ENCODE peak calls at places on chromosomes 16 and 17, in seven cellular contexts. One of them, this sample, is unnamed.

GRCh38 chr17:63515426-63515825 is 7.7 kb upstream of the KCNH6 start:
- DNase-seq in H54: no peak
- DNase-seq in germinal center: no peak
- DNase-seq in left colon: no peak
- DNase-seq in H7: no peak
- DNase-seq in adipocyte: no peak
- DNase-seq in colonic mucosa: no peak
- DNase-seq in this sample: no peak

GRCh38 chr17:31558748-31559646 is 167.5 kb downstream of the RAB11FIP4 start:
- DNase-seq in adipocyte: peak
- DNase-seq in H54: peak
- DNase-seq in left colon: peak
- DNase-seq in colonic mucosa: peak
- DNase-seq in H7: peak
- DNase-seq in germinal center: peak
- DNase-seq in this sample: peak

GRCh38 chr17:50487213-50488096 is 8.8 kb downstream of the RSAD1 start:
- DNase-seq in H7: no peak
- DNase-seq in germinal center: no peak
- DNase-seq in adipocyte: no peak
- DNase-seq in colonic mucosa: no peak
- DNase-seq in left colon: peak
- DNase-seq in H54: peak
- DNase-seq in this sample: no peak

GRCh38 chr16:16143038-16143763 is 80.1 kb downstream of the ABCC6 start:
- DNase-seq in H7: peak
- DNase-seq in left colon: no peak
- DNase-seq in H54: peak
- DNase-seq in germinal center: peak
- DNase-seq in adipocyte: no peak
- DNase-seq in colonic mucosa: no peak
- DNase-seq in this sample: peak

GRCh38 chr16:70724146-70725023 is 38.5 kb upstream of the MTSS2 start:
- DNase-seq in H7: no peak
- DNase-seq in H54: no peak
- DNase-seq in adipocyte: no peak
- DNase-seq in germinal center: no peak
- DNase-seq in colonic mucosa: no peak
- DNase-seq in left colon: no peak
- DNase-seq in this sample: no peak

GRCh38 chr16:22141746-22142145 is 20.6 kb upstream of the SDR42E2 start:
- DNase-seq in H7: peak
- DNase-seq in left colon: no peak
- DNase-seq in colonic mucosa: no peak
- DNase-seq in adipocyte: no peak
- DNase-seq in H54: peak
- DNase-seq in germinal center: peak
- DNase-seq in this sample: peak

GRCh38 chr17:39304188-39304587 is 78.4 kb upstream of the STAC2 start:
- DNase-seq in colonic mucosa: no peak
- DNase-seq in H7: no peak
- DNase-seq in left colon: no peak
- DNase-seq in germinal center: no peak
- DNase-seq in H54: no peak
- DNase-seq in adipocyte: no peak
- DNase-seq in this sample: no peak

GRCh38 chr17:53101706-53102105 is 721.0 kb upstream of the KIF2B start:
- DNase-seq in germinal center: no peak
- DNase-seq in left colon: no peak
- DNase-seq in colonic mucosa: no peak
- DNase-seq in H54: no peak
- DNase-seq in H7: no peak
- DNase-seq in adipocyte: no peak
- DNase-seq in this sample: no peak

GRCh38 chr17:50270430-50271172 is 3.7 kb upstream of the TMEM92 start:
- DNase-seq in left colon: peak
- DNase-seq in germinal center: no peak
- DNase-seq in H54: no peak
- DNase-seq in adipocyte: peak
- DNase-seq in colonic mucosa: peak
- DNase-seq in H7: peak
- DNase-seq in this sample: peak

GRCh38 chr16:4190086-4190485 is 51.8 kb downstream of the SRL start:
- DNase-seq in left colon: no peak
- DNase-seq in H7: no peak
- DNase-seq in adipocyte: no peak
- DNase-seq in colonic mucosa: no peak
- DNase-seq in H54: no peak
- DNase-seq in germinal center: no peak
- DNase-seq in this sample: no peak